ENCODE peak calls at places on chromosomes 2 and 18, in four cellular contexts. K is GM23248, N is neural progenitor cell, A is HCT116. Y is an unnamed sample.

GRCh38 chr2:207993141-207993763 is 32.1 kb downstream of the PLEKHM3 start:
- DNase-seq in K (peak; percentile 89), N (no peak), A (no peak), Y (peak; percentile 59)

GRCh38 chr18:36212301-36212977 is 25.1 kb downstream of the MOCOS start:
- DNase-seq in K (peak; percentile 6), N (peak; percentile 27), A (no peak), Y (no peak)

GRCh38 chr2:652881-653480 is 24.2 kb downstream of the TMEM18 start:
- DNase-seq in K (no peak), N (no peak), A (no peak), Y (no peak)

GRCh38 chr2:209451209-209451822 is 27.5 kb downstream of the MAP2 start:
- DNase-seq in K (no peak), N (peak; percentile 4), A (no peak), Y (no peak)

GRCh38 chr2:209416913-209417312 is 6.9 kb upstream of the MAP2 start:
- DNase-seq in K (no peak), N (no peak), A (no peak), Y (no peak)

GRCh38 chr2:178530625-178531142 is 50.4 kb downstream of the PLEKHA3 start:
- DNase-seq in K (peak; percentile 21), N (no peak), A (no peak), Y (no peak)

GRCh38 chr2:43225093-43225787 is 1.2 kb downstream of the ZFP36L2 start:
- DNase-seq in K (peak; percentile 82), N (peak; percentile 74), A (no peak), Y (peak; percentile 42)

GRCh38 chr2:215394102-215394805 is 41.6 kb downstream of the FN1 start:
- DNase-seq in K (no peak), N (no peak), A (no peak), Y (no peak)

GRCh38 chr18:57441395-57441794 is 6.2 kb downstream of the ONECUT2 start:
- DNase-seq in K (peak; percentile 76), N (peak; percentile 71), A (no peak), Y (no peak)

GRCh38 chr18:57439617-57439975 is 4.4 kb downstream of the ONECUT2 start:
- DNase-seq in K (no peak), N (peak; percentile 84), A (no peak), Y (no peak)

GRCh38 chr18:57440331-57441101 is 5.3 kb downstream of the ONECUT2 start:
- DNase-seq in K (no peak), N (peak; percentile 68), A (no peak), Y (no peak)

GRCh38 chr18:57438669-57439616 is 3.8 kb downstream of the ONECUT2 start:
- DNase-seq in K (no peak), N (peak; percentile 46), A (no peak), Y (no peak)

GRCh38 chr18:57439985-57440330 is 4.8 kb downstream of the ONECUT2 start:
- DNase-seq in K (no peak), N (peak; percentile 40), A (no peak), Y (no peak)
- H3K9ac ChIP-seq in K (no peak overlapping the region), N (no peak overlapping the region), A (no peak overlapping the region), Y (no peak overlapping the region)

GRCh38 chr2:127362971-127363370 is 24.8 kb downstream of the MAP3K2 start:
- DNase-seq in K (peak; percentile 66), N (no peak), A (no peak), Y (no peak)

GRCh38 chr2:127370010-127370409 is 17.8 kb downstream of the MAP3K2 start:
- DNase-seq in K (no peak), N (no peak), A (no peak), Y (no peak)

GRCh38 chr2:127361929-127362328 is 25.8 kb downstream of the MAP3K2 start:
- DNase-seq in K (peak; percentile 37), N (no peak), A (no peak), Y (peak; percentile 13)

GRCh38 chr2:127362486-127362885 is 25.3 kb downstream of the MAP3K2 start:
- DNase-seq in K (no peak), N (no peak), A (no peak), Y (no peak)

DNA sequence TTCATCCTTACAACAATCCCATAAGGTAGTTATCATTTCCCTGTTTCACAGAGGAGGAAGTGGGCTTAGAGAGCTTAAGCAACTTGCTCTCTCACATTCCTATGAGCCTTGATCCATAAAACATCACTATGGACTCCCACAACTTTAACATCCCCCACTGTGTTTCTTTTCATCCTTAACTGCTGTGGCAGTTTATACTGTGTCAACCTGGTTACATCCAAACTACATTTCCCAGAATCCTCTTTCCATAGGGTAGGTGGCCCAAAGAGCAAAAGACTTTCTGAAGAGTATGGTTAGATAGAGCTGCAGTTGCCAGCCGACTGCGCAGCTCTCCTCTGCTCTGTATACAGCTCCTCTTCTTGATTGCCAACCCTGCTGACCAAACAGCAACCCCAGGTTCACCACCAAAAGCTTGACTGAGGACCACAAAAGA is 22.5 kb downstream of the MAP3K2 start:
- DNase-seq in K (no peak), N (peak; percentile 5), A (no peak), Y (no peak)
- H4K20me1 ChIP-seq in K (peaks cover 6% of the 10 kb centered on the region), N (peaks cover 36% of the 10 kb centered on the region), A (no peaks in the 10 kb centered on the region), Y (peaks cover 34% of the 10 kb centered on the region)

GRCh38 chr18:22172594-22173049 is 3.2 kb downstream of the GATA6 start:
- DNase-seq in K (peak; percentile 34), N (no peak), A (no peak), Y (no peak)
- TF ChIP-seq EZH2phosphoT487 in K (no peak), N (peak; percentile 69), A (no peak), Y (no peak)

GRCh38 chr2:84954329-84954728 is 16.6 kb upstream of the KCMF1 start:
- DNase-seq in K (no peak), N (no peak), A (no peak), Y (no peak)
- H3K9ac ChIP-seq in K (no peak overlapping the region), N (no peak overlapping the region), A (no peak overlapping the region), Y (no peak overlapping the region)

GRCh38 chr2:217733461-217733860 is 269.3 kb downstream of the TNS1 start:
- DNase-seq in K (peak; percentile 79), N (no peak), A (no peak), Y (no peak)
- H4K20me1 ChIP-seq in K (no peaks in the 10 kb centered on the region), N (no peaks in the 10 kb centered on the region), A (no peaks in the 10 kb centered on the region), Y (no peaks in the 10 kb centered on the region)

GRCh38 chr2:57490746-57491145 is 555.9 kb upstream of the VRK2 start:
- DNase-seq in K (no peak), N (no peak), A (no peak), Y (no peak)
- TF ChIP-seq EZH2phosphoT487 in K (no peak), N (no peak), A (no peak), Y (no peak)

GRCh38 chr2:181309161-181309560 is 148.0 kb upstream of the ITGA4 start:
- DNase-seq in K (no peak), N (no peak), A (no peak), Y (no peak)

GRCh38 chr2:181307203-181307991 is 149.8 kb upstream of the ITGA4 start:
- DNase-seq in K (no peak), N (no peak), A (no peak), Y (no peak)

GRCh38 chr2:181310967-181311366 is 146.2 kb upstream of the ITGA4 start:
- DNase-seq in K (no peak), N (no peak), A (no peak), Y (no peak)

GRCh38 chr2:181308731-181309130 is 148.5 kb upstream of the ITGA4 start:
- DNase-seq in K (no peak), N (no peak), A (no peak), Y (no peak)

DNA sequence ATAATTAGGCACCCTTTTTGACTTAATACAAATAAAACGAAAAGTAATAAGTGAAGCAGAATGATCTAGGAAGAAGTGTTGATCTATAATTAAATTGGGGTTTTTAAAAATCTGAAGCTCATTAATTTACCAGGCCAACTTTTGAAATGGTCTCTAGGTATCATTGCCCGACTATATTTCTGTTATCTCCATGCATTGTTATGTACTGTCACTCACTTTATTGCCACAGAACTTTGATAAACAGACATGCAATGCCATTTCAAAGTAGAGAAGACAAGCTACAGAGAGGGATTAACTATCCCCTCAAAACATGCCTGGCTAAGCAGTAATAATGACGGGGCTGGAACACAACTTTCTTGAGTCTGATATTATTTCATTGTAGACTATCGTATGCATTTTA is 147.6 kb upstream of the ITGA4 start:
- DNase-seq in K (no peak), N (no peak), A (no peak), Y (no peak)
- H3K9ac ChIP-seq in K (no peak overlapping the region), N (no peak overlapping the region), A (no peak overlapping the region), Y (no peak overlapping the region)

GRCh38 chr2:234992196-234992595 is 40.4 kb downstream of the SH3BP4 start:
- DNase-seq in K (no peak), N (no peak), A (no peak), Y (no peak)

GRCh38 chr2:234994340-234995321 is 42.8 kb downstream of the SH3BP4 start:
- DNase-seq in K (no peak), N (peak; percentile 70), A (no peak), Y (no peak)

GRCh38 chr2:234991793-234992192 is 40.0 kb downstream of the SH3BP4 start:
- DNase-seq in K (peak; percentile 40), N (no peak), A (no peak), Y (no peak)

GRCh38 chr2:234992624-234993349 is 41.0 kb downstream of the SH3BP4 start:
- DNase-seq in K (no peak), N (no peak), A (no peak), Y (no peak)

DNA sequence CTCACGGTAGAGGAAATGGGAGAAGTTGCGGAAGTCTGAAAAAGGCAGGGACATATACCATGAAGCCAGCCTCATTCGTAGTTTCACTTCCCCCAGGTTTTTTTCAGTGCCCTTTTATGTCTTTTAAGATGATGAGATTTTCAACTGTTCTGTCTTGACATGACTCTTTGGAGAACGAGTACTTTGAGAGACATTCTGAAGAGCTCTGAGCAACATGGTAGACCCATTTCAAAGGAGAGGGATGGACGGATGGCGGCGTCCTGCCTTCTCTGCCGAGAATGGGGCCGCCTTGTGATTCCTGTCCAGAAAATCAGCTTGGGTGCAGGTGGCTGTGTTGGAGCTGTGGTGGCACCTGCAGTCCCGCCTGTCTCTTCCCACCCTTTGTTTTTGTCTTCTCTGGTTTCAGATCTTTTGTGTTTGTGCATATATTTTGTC is 41.7 kb downstream of the SH3BP4 start:
- DNase-seq in K (no peak), N (no peak), A (no peak), Y (no peak)
- H4K20me1 ChIP-seq in K (peaks cover 11% of the 10 kb centered on the region), N (peaks cover 72% of the 10 kb centered on the region), A (no peaks in the 10 kb centered on the region), Y (no peaks in the 10 kb centered on the region)

GRCh38 chr2:105489168-105489878 is 90.5 kb upstream of the FHL2 start:
- DNase-seq in K (no peak), N (no peak), A (no peak), Y (no peak)

GRCh38 chr2:105488198-105488757 is 89.4 kb upstream of the FHL2 start:
- DNase-seq in K (no peak), N (no peak), A (no peak), Y (no peak)

GRCh38 chr2:105490204-105490603 is 91.4 kb upstream of the FHL2 start:
- DNase-seq in K (no peak), N (no peak), A (no peak), Y (no peak)

GRCh38 chr2:105486762-105487141 is 87.9 kb upstream of the FHL2 start:
- DNase-seq in K (no peak), N (no peak), A (no peak), Y (no peak)

GRCh38 chr2:105487142-105488069 is 88.6 kb upstream of the FHL2 start:
- DNase-seq in K (peak; percentile 69), N (no peak), A (no peak), Y (no peak)
- TF ChIP-seq EZH2phosphoT487 in K (peak; percentile 47), N (no peak), A (no peak), Y (no peak)

Y was measured in PC-3.